ENCODE peak calls at places on chromosomes 7 and 10, in seven cellular contexts. T, F, R, G, O, M and V are unnamed samples.

GRCh38 chr7:17661982-17662585 is 278.2 kb downstream of the SNX13 start:
- DNase-seq in T (no peak), F (no peak), R (peak), G (no peak), O (no peak), M (no peak), V (no peak)

GRCh38 chr7:70569335-70569819 is 562.6 kb upstream of the GALNT17 start:
- DNase-seq in T (no peak), F (no peak), R (no peak), G (no peak), O (no peak), M (no peak), V (no peak)

GRCh38 chr7:107728276-107728675 is 15.7 kb upstream of the CBLL1 start:
- DNase-seq in T (no peak), F (no peak), R (no peak), G (no peak), O (no peak), M (no peak), V (no peak)

GRCh38 chr10:102906507-102906906 is 11.6 kb upstream of the CNNM2 start:
- DNase-seq in T (no peak), F (no peak), R (no peak), G (no peak), O (no peak), M (no peak), V (no peak)

GRCh38 chr10:71621263-71621751 is 98.3 kb downstream of the C10orf105 start:
- DNase-seq in T (no peak), F (no peak), R (peak), G (no peak), O (no peak), M (no peak), V (no peak)

GRCh38 chr7:102286237-102287081 is at the start of gene SH2B2:
- DNase-seq in T (peak), F (peak), R (peak), G (peak), O (peak), M (peak), V (peak)

GRCh38 chr7:154581251-154581890 is 421.6 kb downstream of the PAXIP1 start:
- DNase-seq in T (no peak), F (no peak), R (no peak), G (no peak), O (no peak), M (no peak), V (no peak)

GRCh38 chr10:48324580-48324979 is 18.1 kb downstream of the MAPK8 start:
- DNase-seq in T (no peak), F (no peak), R (no peak), G (no peak), O (no peak), M (no peak), V (no peak)

GRCh38 chr7:1692500-1693418 is 22.7 kb downstream of the ELFN1 start:
- DNase-seq in T (no peak), F (no peak), R (no peak), G (no peak), O (no peak), M (peak), V (no peak)

GRCh38 chr7:25854608-25855497 is 297.1 kb upstream of the NFE2L3 start:
- DNase-seq in T (peak), F (peak), R (peak), G (peak), O (no peak), M (no peak), V (peak)

GRCh38 chr10:53839437-53840039 is 961.5 kb downstream of the PCDH15 start:
- DNase-seq in T (no peak), F (no peak), R (peak), G (no peak), O (no peak), M (no peak), V (peak)

GRCh38 chr10:119191881-119192280 is 13.3 kb upstream of the PRDX3 start:
- DNase-seq in T (peak), F (no peak), R (no peak), G (no peak), O (no peak), M (no peak), V (no peak)

GRCh38 chr10:99784025-99784730 is 1.7 kb downstream of the ABCC2 start:
- DNase-seq in T (no peak), F (no peak), R (peak), G (no peak), O (no peak), M (no peak), V (no peak)

GRCh38 chr7:95011156-95011928 is 103.9 kb downstream of the PPP1R9A start:
- DNase-seq in T (no peak), F (no peak), R (peak), G (no peak), O (no peak), M (no peak), V (no peak)

GRCh38 chr7:105816954-105817615 is 59.3 kb downstream of the ATXN7L1 start:
- DNase-seq in T (no peak), F (no peak), R (no peak), G (no peak), O (no peak), M (no peak), V (peak)

GRCh38 chr10:28139138-28139537 is 140.3 kb upstream of the ODAD2 start:
- DNase-seq in T (no peak), F (peak), R (no peak), G (no peak), O (no peak), M (no peak), V (no peak)